ENCODE peak calls at places on chromosomes 3 and 15, in five cellular contexts. K, N, B, Z and Y are unnamed samples.

GRCh38 chr3:17639257-17639656 is 103.2 kb downstream of the TBC1D5 start:
- DNase-seq in N (peak; percentile 73), B (no peak), Z (peak; percentile 83), K (no peak), Y (peak; percentile 65)

GRCh38 chr3:42652611-42653302 is 740 bp upstream of the ZBTB47 start:
- DNase-seq in N (peak; percentile 80), B (peak; percentile 46), Z (peak; percentile 86), K (peak; percentile 65), Y (peak; percentile 78)

GRCh38 chr3:11559816-11560633 is 83.7 kb downstream of the VGLL4 start:
- DNase-seq in B (no peak), Z (no peak), N (no peak), K (no peak), Y (no peak)

GRCh38 chr3:128448491-128448890 is 18.2 kb downstream of the DNAJB8 start:
- DNase-seq in B (no peak), N (no peak), K (no peak), Z (no peak), Y (no peak)

GRCh38 chr3:43727930-43728329 is 37.2 kb downstream of the ABHD5 start:
- DNase-seq in B (no peak), K (no peak), Z (peak; percentile 89), N (no peak), Y (peak; percentile 34)

GRCh38 chr15:39756806-39757522 is 25.7 kb downstream of the FSIP1 start:
- DNase-seq in K (no peak), N (peak; percentile 30), B (no peak), Z (peak; percentile 85), Y (peak; percentile 43)

GRCh38 chr3:125434582-125435011 is 59.5 kb upstream of the ZNF148 start:
- DNase-seq in K (no peak), Z (no peak), B (no peak), N (no peak), Y (no peak)

GRCh38 chr15:62799919-62800318 is 242.6 kb upstream of the TPM1 start:
- DNase-seq in K (no peak), N (no peak), Z (no peak), B (no peak), Y (no peak)

GRCh38 chr3:48565591-48566400 is 2.2 kb upstream of the UCN2 start:
- DNase-seq in N (no peak), Z (peak; percentile 82), B (no peak), K (no peak), Y (peak; percentile 52)